ENCODE peak calls at places on chromosome 10, in five cellular contexts. One of them, this sample, is unnamed.

GRCh38 chr10:62050941-62051433 is 149.5 kb downstream of the ARID5B start:
- DNase-seq in tibial nerve: no peak
- DNase-seq in neural progenitor cell: no peak
- DNase-seq in RWPE1: peak
- DNase-seq in lower leg skin: peak
- DNase-seq in this sample: no peak

GRCh38 chr10:28587270-28587969 is 54.5 kb downstream of the WAC start:
- DNase-seq in neural progenitor cell: no peak
- DNase-seq in tibial nerve: no peak
- DNase-seq in RWPE1: no peak
- DNase-seq in lower leg skin: no peak
- DNase-seq in this sample: no peak

GRCh38 chr10:110918633-110919348 is at the start of gene BBIP1:
- DNase-seq in RWPE1: peak
- DNase-seq in neural progenitor cell: no peak
- DNase-seq in tibial nerve: no peak
- DNase-seq in lower leg skin: peak
- DNase-seq in this sample: peak

GRCh38 chr10:98391065-98391464 is 23.9 kb downstream of the PYROXD2 start:
- DNase-seq in lower leg skin: no peak
- DNase-seq in neural progenitor cell: no peak
- DNase-seq in tibial nerve: no peak
- DNase-seq in RWPE1: no peak
- DNase-seq in this sample: no peak

GRCh38 chr10:43691503-43691902 is 42.8 kb upstream of the ZNF32 start:
- DNase-seq in lower leg skin: no peak
- DNase-seq in neural progenitor cell: no peak
- DNase-seq in tibial nerve: no peak
- DNase-seq in RWPE1: no peak
- DNase-seq in this sample: no peak

GRCh38 chr10:133326745-133327650 is 9.7 kb downstream of the CALY start:
- DNase-seq in neural progenitor cell: no peak
- DNase-seq in tibial nerve: no peak
- DNase-seq in lower leg skin: no peak
- DNase-seq in RWPE1: no peak
- DNase-seq in this sample: no peak

GRCh38 chr10:93600861-93601773 is at the start of gene RBP4:
- DNase-seq in lower leg skin: no peak
- DNase-seq in tibial nerve: no peak
- DNase-seq in neural progenitor cell: peak
- DNase-seq in RWPE1: peak
- DNase-seq in this sample: peak

GRCh38 chr10:128631801-128632241 is 505.6 kb upstream of the MKI67 start:
- DNase-seq in tibial nerve: no peak
- DNase-seq in neural progenitor cell: peak
- DNase-seq in RWPE1: no peak
- DNase-seq in lower leg skin: no peak
- DNase-seq in this sample: no peak

GRCh38 chr10:30013684-30014246 is 45.6 kb downstream of the JCAD start:
- DNase-seq in RWPE1: no peak
- DNase-seq in neural progenitor cell: no peak
- DNase-seq in tibial nerve: no peak
- DNase-seq in lower leg skin: no peak
- DNase-seq in this sample: no peak

GRCh38 chr10:106917452-106918055 is 247.0 kb downstream of the SORCS1 start:
- DNase-seq in neural progenitor cell: no peak
- DNase-seq in lower leg skin: no peak
- DNase-seq in tibial nerve: no peak
- DNase-seq in RWPE1: no peak
- DNase-seq in this sample: no peak

GRCh38 chr10:75034714-75035258 is 76.7 kb upstream of the SAMD8 start:
- DNase-seq in neural progenitor cell: no peak
- DNase-seq in RWPE1: no peak
- DNase-seq in tibial nerve: no peak
- DNase-seq in lower leg skin: no peak
- DNase-seq in this sample: no peak

GRCh38 chr10:101207026-101207425 is 22.2 kb downstream of the LBX1 start:
- DNase-seq in tibial nerve: no peak
- DNase-seq in lower leg skin: no peak
- DNase-seq in RWPE1: no peak
- DNase-seq in neural progenitor cell: no peak
- DNase-seq in this sample: no peak

GRCh38 chr10:97676770-97677581 is 10.1 kb downstream of the AVPI1 start:
- DNase-seq in neural progenitor cell: peak
- DNase-seq in RWPE1: peak
- DNase-seq in tibial nerve: no peak
- DNase-seq in lower leg skin: no peak
- DNase-seq in this sample: no peak

GRCh38 chr10:121595806-121596667 is 2.2 kb downstream of the FGFR2 start:
- DNase-seq in tibial nerve: no peak
- DNase-seq in lower leg skin: no peak
- DNase-seq in neural progenitor cell: peak
- DNase-seq in RWPE1: no peak
- DNase-seq in this sample: peak

GRCh38 chr10:20767028-20767427 is 130.1 kb downstream of the NEBL start:
- DNase-seq in RWPE1: peak
- DNase-seq in tibial nerve: no peak
- DNase-seq in lower leg skin: peak
- DNase-seq in neural progenitor cell: no peak
- DNase-seq in this sample: no peak

GRCh38 chr10:62278461-62278910 is 9.8 kb upstream of the RTKN2 start:
- DNase-seq in tibial nerve: no peak
- DNase-seq in neural progenitor cell: no peak
- DNase-seq in lower leg skin: no peak
- DNase-seq in RWPE1: no peak
- DNase-seq in this sample: no peak

GRCh38 chr10:79446451-79447020 is 1.1 kb upstream of the ZCCHC24 start:
- DNase-seq in neural progenitor cell: peak
- DNase-seq in tibial nerve: peak
- DNase-seq in lower leg skin: no peak
- DNase-seq in RWPE1: no peak
- DNase-seq in this sample: peak

GRCh38 chr10:70479161-70479531 is 579 bp downstream of the PALD1 start:
- DNase-seq in RWPE1: no peak
- DNase-seq in lower leg skin: no peak
- DNase-seq in tibial nerve: no peak
- DNase-seq in neural progenitor cell: peak
- DNase-seq in this sample: no peak

GRCh38 chr10:122981066-122981464 is 864 bp downstream of the PSTK start:
- DNase-seq in tibial nerve: no peak
- DNase-seq in RWPE1: peak
- DNase-seq in lower leg skin: no peak
- DNase-seq in neural progenitor cell: peak
- DNase-seq in this sample: no peak

GRCh38 chr10:31697271-31698168 is 231.1 kb downstream of the ARHGAP12 start:
- DNase-seq in RWPE1: no peak
- DNase-seq in tibial nerve: peak
- DNase-seq in neural progenitor cell: no peak
- DNase-seq in lower leg skin: peak
- DNase-seq in this sample: peak

GRCh38 chr10:70462349-70462984 is 16.1 kb upstream of the PALD1 start:
- DNase-seq in lower leg skin: no peak
- DNase-seq in neural progenitor cell: peak
- DNase-seq in RWPE1: no peak
- DNase-seq in tibial nerve: peak
- DNase-seq in this sample: no peak

GRCh38 chr10:71213761-71214440 is 1.5 kb downstream of the UNC5B start:
- DNase-seq in tibial nerve: no peak
- DNase-seq in neural progenitor cell: peak
- DNase-seq in lower leg skin: no peak
- DNase-seq in RWPE1: peak
- DNase-seq in this sample: no peak

GRCh38 chr10:58696736-58697135 is 184.1 kb downstream of the BICC1 start:
- DNase-seq in neural progenitor cell: no peak
- DNase-seq in RWPE1: no peak
- DNase-seq in lower leg skin: no peak
- DNase-seq in tibial nerve: no peak
- DNase-seq in this sample: no peak

GRCh38 chr10:28620251-28620650 is 57.1 kb upstream of the BAMBI start:
- DNase-seq in lower leg skin: no peak
- DNase-seq in RWPE1: no peak
- DNase-seq in tibial nerve: no peak
- DNase-seq in neural progenitor cell: no peak
- DNase-seq in this sample: no peak

GRCh38 chr10:101397140-101397539 is 43.2 kb downstream of the BTRC start:
- DNase-seq in neural progenitor cell: peak
- DNase-seq in RWPE1: peak
- DNase-seq in lower leg skin: no peak
- DNase-seq in tibial nerve: no peak
- DNase-seq in this sample: peak

GRCh38 chr10:132058111-132058745 is 7.5 kb upstream of the JAKMIP3 start:
- DNase-seq in lower leg skin: no peak
- DNase-seq in RWPE1: peak
- DNase-seq in tibial nerve: no peak
- DNase-seq in neural progenitor cell: no peak
- DNase-seq in this sample: no peak

GRCh38 chr10:48466611-48467240 is 138.1 kb downstream of the ARHGAP22 start:
- DNase-seq in neural progenitor cell: peak
- DNase-seq in tibial nerve: no peak
- DNase-seq in lower leg skin: no peak
- DNase-seq in RWPE1: peak
- DNase-seq in this sample: no peak

GRCh38 chr10:124977161-124977560 is 35.2 kb downstream of the ZRANB1 start:
- DNase-seq in lower leg skin: no peak
- DNase-seq in RWPE1: no peak
- DNase-seq in tibial nerve: no peak
- DNase-seq in neural progenitor cell: no peak
- DNase-seq in this sample: no peak

GRCh38 chr10:4512557-4513286 is 313.3 kb upstream of the AKR1E2 start:
- DNase-seq in RWPE1: peak
- DNase-seq in tibial nerve: no peak
- DNase-seq in neural progenitor cell: peak
- DNase-seq in lower leg skin: peak
- DNase-seq in this sample: peak

GRCh38 chr10:49651917-49652316 is 27.5 kb upstream of the C10orf53 start:
- DNase-seq in neural progenitor cell: no peak
- DNase-seq in RWPE1: no peak
- DNase-seq in tibial nerve: no peak
- DNase-seq in lower leg skin: no peak
- DNase-seq in this sample: no peak

GRCh38 chr10:59082249-59082648 is 94.2 kb upstream of the PHYHIPL start:
- DNase-seq in tibial nerve: no peak
- DNase-seq in lower leg skin: no peak
- DNase-seq in RWPE1: peak
- DNase-seq in neural progenitor cell: no peak
- DNase-seq in this sample: no peak

GRCh38 chr10:110772454-110773025 is 99.2 kb upstream of the PDCD4 start:
- DNase-seq in neural progenitor cell: no peak
- DNase-seq in RWPE1: no peak
- DNase-seq in tibial nerve: no peak
- DNase-seq in lower leg skin: no peak
- DNase-seq in this sample: no peak

GRCh38 chr10:119028900-119029612 is 458 bp upstream of the NANOS1 start:
- DNase-seq in neural progenitor cell: peak
- DNase-seq in RWPE1: peak
- DNase-seq in tibial nerve: peak
- DNase-seq in lower leg skin: peak
- DNase-seq in this sample: peak
- TF ChIP-seq CTCF in neural progenitor cell: peak
- TF ChIP-seq CTCF in RWPE1: peak
- TF ChIP-seq CTCF in tibial nerve: peak
- TF ChIP-seq CTCF in lower leg skin: no peak
- TF ChIP-seq CTCF in this sample: no peak

DNA sequence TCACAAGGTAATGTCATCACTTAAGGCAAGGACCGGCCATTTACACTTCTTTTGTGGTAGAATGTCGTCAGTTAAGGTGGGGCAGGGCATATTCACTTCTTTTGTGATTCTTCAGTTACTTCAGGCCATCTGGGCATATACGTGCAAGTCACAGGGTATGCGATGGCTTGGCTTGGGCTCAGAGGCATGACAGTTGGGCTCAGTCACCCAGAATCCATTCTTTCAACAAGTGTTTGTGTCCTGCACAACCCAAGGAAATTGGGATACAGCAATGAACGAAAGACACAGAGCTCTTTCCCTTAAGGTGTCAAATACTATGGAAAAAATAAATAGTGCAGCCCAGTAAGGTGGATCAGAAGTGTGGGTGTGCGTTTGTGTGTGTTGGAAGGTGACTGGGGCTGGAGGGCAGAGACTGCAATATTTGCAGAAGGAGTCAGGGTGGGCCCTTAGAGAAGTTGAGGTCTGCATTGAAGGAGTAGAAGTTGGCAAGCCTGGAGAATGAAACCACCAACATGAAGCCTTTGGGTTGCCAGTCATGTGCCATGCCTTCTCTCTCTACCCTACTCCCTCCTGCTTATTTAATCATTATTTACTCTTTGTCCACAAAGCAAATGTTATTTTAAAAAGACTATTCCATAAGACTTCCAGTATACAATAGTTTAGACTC is 222.8 kb upstream of the PRKCQ start:
- DNase-seq in tibial nerve: no peak
- DNase-seq in lower leg skin: no peak
- DNase-seq in neural progenitor cell: no peak
- DNase-seq in RWPE1: no peak
- DNase-seq in this sample: no peak
- TF ChIP-seq CTCF in tibial nerve: no peak
- TF ChIP-seq CTCF in lower leg skin: no peak
- TF ChIP-seq CTCF in neural progenitor cell: no peak
- TF ChIP-seq CTCF in RWPE1: no peak
- TF ChIP-seq CTCF in this sample: no peak

GRCh38 chr10:112528235-112528634 is 81.2 kb downstream of the VTI1A start:
- DNase-seq in RWPE1: no peak
- DNase-seq in neural progenitor cell: no peak
- DNase-seq in lower leg skin: no peak
- DNase-seq in tibial nerve: no peak
- DNase-seq in this sample: no peak
- TF ChIP-seq CTCF in RWPE1: no peak
- TF ChIP-seq CTCF in neural progenitor cell: no peak
- TF ChIP-seq CTCF in lower leg skin: no peak
- TF ChIP-seq CTCF in tibial nerve: no peak
- TF ChIP-seq CTCF in this sample: no peak

DNA sequence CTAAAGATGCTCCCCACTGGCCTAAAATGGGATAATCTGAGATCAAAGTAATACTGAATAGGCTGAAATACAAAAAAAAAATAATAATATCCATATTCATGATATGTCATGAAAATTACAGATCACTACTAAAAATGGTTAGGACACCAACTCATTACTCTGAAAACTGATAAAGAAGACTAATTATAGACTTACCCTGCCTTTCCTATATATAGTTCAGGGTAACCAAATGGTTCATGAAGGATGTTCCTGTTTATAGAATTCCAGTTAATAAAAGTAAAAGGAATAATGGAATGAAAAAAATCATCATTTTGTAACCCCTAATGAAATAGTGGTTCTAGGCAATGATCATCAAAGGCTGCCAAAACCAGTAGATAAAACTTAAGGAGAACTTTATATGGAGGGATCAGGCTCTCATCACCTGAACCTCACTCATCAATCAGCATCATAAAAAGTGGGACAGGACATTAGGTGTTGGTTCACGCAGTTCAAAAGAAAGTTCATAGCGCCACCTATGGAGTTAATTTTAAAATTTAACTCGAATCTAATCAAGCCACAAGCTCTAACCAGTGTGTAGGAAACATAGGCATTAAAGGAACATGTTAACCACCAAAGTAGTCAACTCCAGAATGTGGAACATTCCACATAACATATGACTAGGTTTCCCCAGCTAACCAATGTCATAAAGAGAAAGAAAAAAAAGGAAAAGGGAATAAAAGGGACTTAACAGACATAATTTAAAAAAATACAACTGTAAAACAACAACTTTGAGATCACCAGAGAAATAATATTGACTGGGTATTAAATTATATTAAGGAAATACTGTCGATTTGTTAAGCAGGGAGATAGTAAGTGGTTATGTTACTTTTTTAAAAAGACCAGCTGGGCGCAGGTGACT is 35.7 kb downstream of the P4HA1 start:
- DNase-seq in neural progenitor cell: peak
- DNase-seq in tibial nerve: no peak
- DNase-seq in RWPE1: peak
- DNase-seq in lower leg skin: no peak
- DNase-seq in this sample: no peak
- TF ChIP-seq CTCF in neural progenitor cell: peak
- TF ChIP-seq CTCF in tibial nerve: peak
- TF ChIP-seq CTCF in RWPE1: peak
- TF ChIP-seq CTCF in lower leg skin: no peak
- TF ChIP-seq CTCF in this sample: no peak

This sample was measured in endothelial cell.